ENCODE peak calls at places on chromosomes 12 and 14, in nine cellular contexts. P is endothelial cell of umbilical vein; G is hepatocyte; X is ovary; C is mucosa of descending colon; E is CD4-positive, CD25-positive, alpha-beta regulatory T cell; D is naive thymus-derived CD4-positive, alpha-beta T cell; O is A673; Y is aorta. R is an unnamed sample. For H3K4me1, the result is how much of the 10 kb centered on the place peaks cover.

GRCh38 chr12:69396041-69396440 is 36.5 kb downstream of the YEATS4 start:
- DNase-seq in X (no peak), D (no peak), P (no peak), C (no peak), G (no peak), Y (no peak), E (no peak), O (no peak), R (no peak)

GRCh38 chr14:23071244-23071974 is 14.1 kb upstream of the CDH24 start:
- DNase-seq in O (peak), Y (peak), C (peak), E (peak), X (peak), G (peak), D (peak), P (peak), R (no peak)

GRCh38 chr12:94649349-94650142 is 811 bp downstream of the TMCC3 start:
- DNase-seq in X (peak), D (peak), P (peak), O (no peak), Y (peak), E (peak), C (peak), G (peak), R (no peak)

GRCh38 chr12:121628037-121628436 is 1.7 kb downstream of the ORAI1 start:
- DNase-seq in D (no peak), C (peak), X (peak), P (no peak), O (no peak), E (no peak), G (peak), Y (no peak), R (no peak)

GRCh38 chr12:105378821-105379400 is 48.4 kb downstream of the C12orf75 start:
- DNase-seq in X (no peak), E (no peak), P (peak), Y (no peak), O (no peak), D (no peak), C (no peak), G (no peak), R (no peak)

GRCh38 chr12:49945394-49946080 is 5.0 kb upstream of the AQP2 start:
- DNase-seq in X (peak), D (peak), P (peak), O (peak), C (peak), Y (peak), E (peak), G (peak), R (no peak)

GRCh38 chr14:73722581-73722980 is 8.4 kb upstream of the PNMA1 start:
- DNase-seq in E (no peak), Y (no peak), D (no peak), G (no peak), C (no peak), P (no peak), X (peak), O (no peak), R (no peak)

GRCh38 chr12:117360551-117361311 is 695 bp downstream of the NOS1 start:
- DNase-seq in O (peak), G (no peak), X (no peak), C (no peak), E (no peak), P (no peak), D (no peak), Y (no peak), R (no peak)

GRCh38 chr12:117059156-117059555 is 40.1 kb downstream of the TESC start:
- DNase-seq in G (no peak), P (no peak), C (no peak), E (no peak), O (no peak), Y (no peak), X (no peak), D (no peak), R (no peak)

GRCh38 chr12:51028126-51028810 is 2.1 kb upstream of the SLC11A2 start:
- DNase-seq in C (peak), X (no peak), E (no peak), D (peak), P (peak), G (peak), Y (no peak), O (peak), R (no peak)

GRCh38 chr12:100127766-100128508 is 14.7 kb downstream of the BLTP3B start:
- DNase-seq in G (peak), D (no peak), X (no peak), C (no peak), Y (no peak), E (no peak), P (peak), O (peak), R (no peak)

GRCh38 chr14:34018564-34019244 is 67.8 kb upstream of the EGLN3 start:
- DNase-seq in E (no peak), C (no peak), O (peak), Y (no peak), P (no peak), D (no peak), X (no peak), G (no peak), R (no peak)

GRCh38 chr14:71319646-71320045 is 412.4 kb downstream of the PCNX1 start:
- DNase-seq in G (peak), X (no peak), D (no peak), O (peak), E (no peak), Y (no peak), C (no peak), P (no peak), R (no peak)

GRCh38 chr14:96309907-96310330 is 53.2 kb downstream of the ATG2B start:
- DNase-seq in P (no peak), X (no peak), Y (no peak), C (no peak), D (no peak), O (peak), G (peak), E (no peak), R (no peak)

GRCh38 chr12:10543499-10543898 is 37.8 kb downstream of the EIF2S3B start:
- DNase-seq in C (no peak), G (no peak), X (no peak), O (no peak), Y (no peak), E (no peak), P (no peak), D (no peak), R (no peak)

GRCh38 chr14:106491851-106492250 is 965.5 kb downstream of the TMEM121 start:
- DNase-seq in C (peak), Y (no peak), O (peak), D (no peak), X (no peak), P (no peak), G (no peak), E (no peak), R (no peak)

GRCh38 chr12:8452036-8452435 is 3.7 kb upstream of the CLEC6A start:
- DNase-seq in O (no peak), X (no peak), E (no peak), D (no peak), Y (no peak), C (no peak), P (no peak), G (no peak), R (no peak)

GRCh38 chr12:12705833-12706520 is 10.0 kb upstream of the GPR19 start:
- DNase-seq in P (peak), C (peak), O (peak), X (no peak), Y (peak), E (peak), D (peak), G (no peak), R (no peak)

GRCh38 chr14:95776798-95777615 is 63.1 kb upstream of the TCL1A start:
- DNase-seq in X (no peak), G (no peak), E (no peak), D (no peak), Y (no peak), O (no peak), C (no peak), P (no peak), R (no peak)

GRCh38 chr12:75364918-75365317 is 26.0 kb upstream of the GLIPR1L2 start:
- DNase-seq in E (no peak), O (peak), C (no peak), P (no peak), X (no peak), Y (no peak), G (no peak), D (no peak), R (no peak)

DNA sequence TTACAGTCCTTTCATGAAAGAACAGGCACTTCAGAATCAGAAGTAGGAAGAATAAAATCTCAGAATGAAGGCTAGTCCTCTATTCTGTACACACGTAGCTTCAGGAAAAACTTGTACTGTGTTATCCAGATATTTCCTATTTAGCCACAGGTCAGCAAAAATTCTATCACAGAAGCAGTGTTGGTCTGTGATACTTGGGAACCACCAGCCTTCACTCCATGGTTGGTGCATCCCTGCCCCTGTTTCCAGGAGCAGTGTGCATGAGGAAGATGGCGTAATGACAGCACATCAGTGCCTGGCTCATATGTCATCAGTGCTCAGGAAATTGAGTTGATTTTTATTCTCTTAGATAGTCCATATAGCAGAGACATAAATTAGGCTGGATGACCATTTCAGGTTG is 87.7 kb downstream of the SAMD4A start:
- DNase-seq in Y (no peak), X (no peak), E (no peak), G (no peak), P (no peak), C (no peak), D (no peak), O (no peak), R (no peak)
- H3K4me1 ChIP-seq in Y (under half), X (under half), E (under half), G (under half), P (half or more), C (under half), D (under half), O (under half), R (under half)

GRCh38 chr12:48681416-48681737 is 661 bp downstream of the KANSL2 start:
- DNase-seq in O (no peak), Y (no peak), C (no peak), G (no peak), P (no peak), E (no peak), X (no peak), D (peak), R (no peak)
- H3K4me1 ChIP-seq in O (under half), Y (under half), C (under half), G (under half), P (under half), E (half or more), X (under half), D (under half), R (half or more)

GRCh38 chr12:108835860-108836634 is 21.3 kb downstream of the SSH1 start:
- DNase-seq in X (no peak), E (no peak), P (no peak), G (no peak), C (no peak), O (no peak), D (no peak), Y (no peak), R (no peak)
- H3K4me1 ChIP-seq in X (under half), E (under half), P (half or more), G (under half), C (under half), O (under half), D (under half), Y (under half), R (half or more)

GRCh38 chr12:32454075-32454474 is 54.7 kb downstream of the FGD4 start:
- DNase-seq in X (no peak), O (peak), E (no peak), Y (no peak), D (no peak), G (peak), P (peak), C (no peak), R (no peak)

GRCh38 chr12:32450768-32451167 is 51.4 kb downstream of the FGD4 start:
- DNase-seq in G (no peak), E (no peak), P (peak), Y (no peak), D (no peak), X (no peak), C (no peak), O (no peak), R (no peak)

GRCh38 chr12:32451816-32452215 is 52.5 kb downstream of the FGD4 start:
- DNase-seq in C (no peak), D (no peak), G (no peak), Y (no peak), E (no peak), P (peak), X (no peak), O (peak), R (no peak)

GRCh38 chr12:32448581-32448980 is 49.2 kb downstream of the FGD4 start:
- DNase-seq in O (no peak), P (no peak), G (no peak), E (no peak), Y (no peak), X (no peak), D (no peak), C (no peak), R (no peak)

DNA sequence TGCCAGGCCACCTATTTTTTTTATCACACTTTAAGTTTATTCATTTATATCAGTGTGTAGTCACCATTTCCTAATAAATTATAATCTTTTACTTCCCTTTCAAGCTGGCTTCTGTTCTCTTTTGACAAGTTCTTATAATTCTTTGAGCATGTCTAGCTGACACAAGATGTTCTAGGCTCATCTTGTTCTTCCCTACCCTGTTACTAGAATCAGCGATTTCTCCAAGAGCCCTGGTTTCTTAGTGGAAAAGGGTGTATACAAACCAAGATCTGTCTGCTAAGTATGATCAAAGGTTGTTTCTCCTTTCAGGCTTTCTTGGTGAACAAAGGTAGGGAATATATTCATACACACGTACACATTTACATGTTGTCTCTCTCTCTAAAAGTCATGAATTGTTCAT is 51.0 kb downstream of the FGD4 start:
- DNase-seq in X (no peak), E (no peak), Y (no peak), G (no peak), D (no peak), P (no peak), O (no peak), C (no peak), R (no peak)
- H3K4me1 ChIP-seq in X (under half), E (under half), Y (under half), G (under half), D (under half), P (half or more), O (under half), C (under half), R (under half)

GRCh38 chr12:47277071-47277408 is 197.3 kb upstream of the AMIGO2 start:
- DNase-seq in C (no peak), O (no peak), G (no peak), X (no peak), P (no peak), Y (no peak), D (no peak), E (no peak), R (no peak)

GRCh38 chr12:47277972-47278448 is 198.3 kb upstream of the AMIGO2 start:
- DNase-seq in X (no peak), P (peak), O (peak), D (no peak), Y (no peak), C (no peak), G (peak), E (no peak), R (no peak)

GRCh38 chr12:47273191-47273626 is 193.4 kb upstream of the AMIGO2 start:
- DNase-seq in E (no peak), D (no peak), X (no peak), P (peak), O (no peak), C (no peak), Y (no peak), G (no peak), R (no peak)

GRCh38 chr12:47274725-47275124 is 195.0 kb upstream of the AMIGO2 start:
- DNase-seq in X (no peak), D (no peak), C (no peak), O (no peak), Y (no peak), E (no peak), P (no peak), G (no peak), R (no peak)

DNA sequence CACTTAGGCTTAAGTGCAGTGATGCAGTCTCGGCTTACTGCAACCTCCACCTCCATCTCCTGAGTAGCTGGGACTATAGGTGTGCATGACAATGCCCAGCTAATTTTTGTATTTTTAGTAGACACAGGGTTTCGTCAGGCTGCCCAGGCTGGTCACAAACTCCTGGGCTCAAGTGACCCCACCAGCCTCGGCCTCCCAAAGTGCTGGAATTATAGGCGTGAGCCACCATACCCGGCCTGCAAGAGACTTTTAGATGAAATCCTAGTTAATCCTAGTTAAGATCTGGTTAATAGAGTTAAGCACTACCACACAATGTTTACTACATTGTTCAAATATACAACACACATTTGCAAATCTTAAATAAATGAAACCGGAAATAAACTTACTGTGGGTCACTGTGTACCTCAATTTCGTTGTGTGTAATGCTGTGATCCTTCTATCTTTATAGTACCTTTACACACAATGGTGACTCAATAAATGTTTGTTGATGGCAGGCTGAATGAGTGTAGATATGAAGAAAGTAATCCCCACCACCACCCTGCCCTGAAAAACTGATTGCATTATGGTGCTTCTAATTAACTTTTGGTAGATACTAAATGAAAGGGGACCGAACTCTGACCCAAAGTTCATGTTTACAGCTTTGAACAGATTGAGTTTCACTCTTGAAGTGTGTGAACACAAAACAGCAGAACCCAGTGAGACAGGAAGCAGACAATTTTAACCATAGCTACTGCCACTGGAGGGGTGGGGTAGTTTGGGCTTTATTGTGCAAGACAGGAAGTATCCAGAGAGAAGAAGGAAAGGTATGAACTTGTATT is 196.7 kb upstream of the AMIGO2 start:
- DNase-seq in Y (no peak), X (no peak), E (peak), G (peak), D (peak), C (no peak), P (peak), O (peak), R (peak)
- H3K4me1 ChIP-seq in Y (under half), X (under half), E (under half), G (under half), D (under half), C (under half), P (under half), O (under half), R (under half)

R was measured in esophagus squamous epithelium.